ENCODE peak calls at places on chromosome 5, in four cellular contexts. One of them, this sample, is unnamed.

GRCh38 chr5:154141686-154142300 is 48.7 kb upstream of the GALNT10 start:
- DNase-seq in HCT116: no peak
- DNase-seq in SK-N-SH: no peak
- DNase-seq in K562: no peak
- DNase-seq in this sample: no peak

GRCh38 chr5:162882629-162883028 is 554.8 kb upstream of the CCNG1 start:
- DNase-seq in HCT116: no peak
- DNase-seq in SK-N-SH: no peak
- DNase-seq in K562: no peak
- DNase-seq in this sample: no peak

GRCh38 chr5:158139161-158139560 is 280.2 kb upstream of the CLINT1 start:
- DNase-seq in K562: no peak
- DNase-seq in HCT116: no peak
- DNase-seq in SK-N-SH: no peak
- DNase-seq in this sample: no peak

GRCh38 chr5:92313385-92313784 is 930.3 kb upstream of the ARRDC3 start:
- DNase-seq in SK-N-SH: no peak
- DNase-seq in K562: no peak
- DNase-seq in HCT116: no peak
- DNase-seq in this sample: no peak

GRCh38 chr5:141716468-141716867 is 34.4 kb upstream of the ARAP3 start:
- DNase-seq in HCT116: no peak
- DNase-seq in SK-N-SH: no peak
- DNase-seq in K562: no peak
- DNase-seq in this sample: no peak

GRCh38 chr5:177304392-177305119 is 957 bp downstream of the PRELID1 start:
- DNase-seq in SK-N-SH: peak; percentile 48
- DNase-seq in K562: peak; percentile 49
- DNase-seq in HCT116: no peak
- DNase-seq in this sample: peak; percentile 55

GRCh38 chr5:68395844-68396523 is 180.4 kb downstream of the PIK3R1 start:
- DNase-seq in SK-N-SH: no peak
- DNase-seq in HCT116: no peak
- DNase-seq in K562: no peak
- DNase-seq in this sample: peak; percentile 91

GRCh38 chr5:68192679-68193060 is 22.9 kb upstream of the PIK3R1 start:
- DNase-seq in SK-N-SH: no peak
- DNase-seq in K562: no peak
- DNase-seq in HCT116: no peak
- DNase-seq in this sample: no peak

GRCh38 chr5:159331099-159331973 is 1.0 kb upstream of the IL12B start:
- DNase-seq in HCT116: no peak
- DNase-seq in SK-N-SH: peak; percentile 86
- DNase-seq in K562: peak; percentile 80
- DNase-seq in this sample: no peak

GRCh38 chr5:158773151-158773550 is 326.6 kb downstream of the EBF1 start:
- DNase-seq in SK-N-SH: no peak
- DNase-seq in HCT116: no peak
- DNase-seq in K562: no peak
- DNase-seq in this sample: no peak

GRCh38 chr5:4647955-4648354 is 492.2 kb upstream of the ADAMTS16 start:
- DNase-seq in SK-N-SH: no peak
- DNase-seq in K562: no peak
- DNase-seq in HCT116: no peak
- DNase-seq in this sample: no peak

GRCh38 chr5:55713871-55714270 is 1.7 kb upstream of the SLC38A9 start:
- DNase-seq in K562: no peak
- DNase-seq in HCT116: no peak
- DNase-seq in SK-N-SH: no peak
- DNase-seq in this sample: no peak

GRCh38 chr5:115415143-115415491 is 118.7 kb upstream of the CCDC112 start:
- DNase-seq in SK-N-SH: no peak
- DNase-seq in K562: no peak
- DNase-seq in HCT116: peak; percentile 78
- DNase-seq in this sample: peak; percentile 39

GRCh38 chr5:139391570-139392323 is 2.0 kb upstream of the MZB1 start:
- DNase-seq in K562: no peak
- DNase-seq in HCT116: no peak
- DNase-seq in SK-N-SH: no peak
- DNase-seq in this sample: no peak

GRCh38 chr5:131639148-131639547 is 4.1 kb upstream of the RAPGEF6 start:
- DNase-seq in SK-N-SH: no peak
- DNase-seq in HCT116: no peak
- DNase-seq in K562: no peak
- DNase-seq in this sample: no peak

GRCh38 chr5:180115326-180116076 is 43.9 kb upstream of the RNF130 start:
- DNase-seq in SK-N-SH: peak; percentile 15
- DNase-seq in K562: no peak
- DNase-seq in HCT116: no peak
- DNase-seq in this sample: no peak

GRCh38 chr5:177049285-177049684 is 26.8 kb downstream of the ZNF346 start:
- DNase-seq in K562: no peak
- DNase-seq in SK-N-SH: no peak
- DNase-seq in HCT116: no peak
- DNase-seq in this sample: no peak

GRCh38 chr5:168833383-168833782 is 254.2 kb upstream of the PANK3 start:
- DNase-seq in K562: no peak
- DNase-seq in SK-N-SH: no peak
- DNase-seq in HCT116: no peak
- DNase-seq in this sample: no peak

GRCh38 chr5:83397658-83398057 is 73.9 kb upstream of the VCAN start:
- DNase-seq in SK-N-SH: no peak
- DNase-seq in K562: no peak
- DNase-seq in HCT116: no peak
- DNase-seq in this sample: no peak

GRCh38 chr5:124572973-124573372 is 173.5 kb downstream of the ZNF608 start:
- DNase-seq in HCT116: no peak
- DNase-seq in K562: no peak
- DNase-seq in SK-N-SH: no peak
- DNase-seq in this sample: no peak

GRCh38 chr5:110371725-110372041 is 354.8 kb downstream of the TMEM232 start:
- DNase-seq in HCT116: no peak
- DNase-seq in SK-N-SH: no peak
- DNase-seq in K562: no peak
- DNase-seq in this sample: no peak

GRCh38 chr5:177071671-177072385 is 14.9 kb upstream of the FGFR4 start:
- DNase-seq in K562: peak; percentile 73
- DNase-seq in SK-N-SH: peak; percentile 74
- DNase-seq in HCT116: peak; percentile 69
- DNase-seq in this sample: peak; percentile 86

GRCh38 chr5:102855684-102856373 is 100.7 kb downstream of the PAM start:
- DNase-seq in K562: no peak
- DNase-seq in SK-N-SH: no peak
- DNase-seq in HCT116: no peak
- DNase-seq in this sample: no peak

DNA sequence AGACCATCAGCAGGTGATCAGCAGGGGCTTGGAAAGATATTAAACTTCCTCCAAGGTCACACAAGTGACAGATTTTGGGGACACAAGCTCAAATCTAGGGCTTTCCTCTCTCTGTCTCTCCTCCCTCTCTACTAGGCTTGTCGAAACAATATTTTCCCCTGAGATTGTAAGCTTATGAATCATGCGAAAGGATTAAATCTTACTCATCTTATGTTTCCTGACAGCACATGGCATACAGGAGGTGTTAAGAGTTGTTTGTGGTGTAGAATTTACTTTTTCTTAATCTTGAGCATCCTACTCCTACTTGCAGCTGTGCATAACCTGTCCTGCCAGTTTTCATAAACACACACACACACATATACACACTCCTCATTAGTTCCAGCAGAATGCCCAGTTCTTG is 186.3 kb downstream of the MARCHF11 start:
- DNase-seq in HCT116: no peak
- DNase-seq in SK-N-SH: no peak
- DNase-seq in K562: no peak
- DNase-seq in this sample: no peak
- TF ChIP-seq ELF1 in HCT116: no peak
- TF ChIP-seq ELF1 in SK-N-SH: no peak
- TF ChIP-seq ELF1 in K562: no peak
- TF ChIP-seq ELF1 in this sample: no peak

DNA sequence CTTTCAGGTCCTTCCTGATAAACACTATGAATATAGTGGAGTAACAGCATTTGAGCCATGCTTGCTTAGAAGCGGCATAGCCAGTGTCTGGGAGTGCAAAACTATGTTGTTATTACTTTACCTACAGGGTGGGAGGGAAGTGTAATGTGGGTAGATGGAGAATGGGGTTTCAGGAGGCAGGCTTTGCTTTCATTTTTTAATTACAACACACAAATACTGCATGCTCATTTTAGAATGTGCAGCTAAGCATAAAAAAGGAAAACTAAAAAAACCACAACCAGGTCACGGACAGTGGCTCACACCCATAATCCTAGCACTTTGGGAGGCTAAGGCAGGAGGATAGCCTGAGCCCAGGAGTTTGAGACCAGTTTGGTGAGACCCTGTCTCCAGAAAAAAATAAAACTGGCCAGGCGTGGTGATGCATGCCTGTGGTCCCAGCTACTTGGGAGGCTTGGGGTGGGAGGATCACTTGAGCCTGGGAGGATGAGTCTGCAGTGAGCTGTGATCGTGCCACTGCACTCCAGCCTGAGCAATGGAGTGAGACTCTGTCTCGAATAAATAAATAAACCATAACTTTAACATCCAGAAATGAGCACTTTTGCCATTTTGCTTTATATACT is 20.2 kb downstream of the HAVCR1 start:
- DNase-seq in K562: no peak
- DNase-seq in SK-N-SH: no peak
- DNase-seq in HCT116: no peak
- DNase-seq in this sample: no peak
- TF ChIP-seq ELF1 in K562: no peak
- TF ChIP-seq ELF1 in SK-N-SH: no peak
- TF ChIP-seq ELF1 in HCT116: no peak
- TF ChIP-seq ELF1 in this sample: no peak

GRCh38 chr5:32027093-32027716 is 146.9 kb downstream of the GOLPH3 start:
- DNase-seq in HCT116: no peak
- DNase-seq in K562: no peak
- DNase-seq in SK-N-SH: no peak
- DNase-seq in this sample: no peak
- TF ChIP-seq ELF1 in HCT116: no peak
- TF ChIP-seq ELF1 in K562: no peak
- TF ChIP-seq ELF1 in SK-N-SH: no peak
- TF ChIP-seq ELF1 in this sample: no peak

GRCh38 chr5:151231359-151231758 is 7.5 kb upstream of the CCDC69 start:
- DNase-seq in K562: no peak
- DNase-seq in HCT116: no peak
- DNase-seq in SK-N-SH: no peak
- DNase-seq in this sample: no peak
- TF ChIP-seq ELF1 in K562: no peak
- TF ChIP-seq ELF1 in HCT116: no peak
- TF ChIP-seq ELF1 in SK-N-SH: no peak
- TF ChIP-seq ELF1 in this sample: no peak

DNA sequence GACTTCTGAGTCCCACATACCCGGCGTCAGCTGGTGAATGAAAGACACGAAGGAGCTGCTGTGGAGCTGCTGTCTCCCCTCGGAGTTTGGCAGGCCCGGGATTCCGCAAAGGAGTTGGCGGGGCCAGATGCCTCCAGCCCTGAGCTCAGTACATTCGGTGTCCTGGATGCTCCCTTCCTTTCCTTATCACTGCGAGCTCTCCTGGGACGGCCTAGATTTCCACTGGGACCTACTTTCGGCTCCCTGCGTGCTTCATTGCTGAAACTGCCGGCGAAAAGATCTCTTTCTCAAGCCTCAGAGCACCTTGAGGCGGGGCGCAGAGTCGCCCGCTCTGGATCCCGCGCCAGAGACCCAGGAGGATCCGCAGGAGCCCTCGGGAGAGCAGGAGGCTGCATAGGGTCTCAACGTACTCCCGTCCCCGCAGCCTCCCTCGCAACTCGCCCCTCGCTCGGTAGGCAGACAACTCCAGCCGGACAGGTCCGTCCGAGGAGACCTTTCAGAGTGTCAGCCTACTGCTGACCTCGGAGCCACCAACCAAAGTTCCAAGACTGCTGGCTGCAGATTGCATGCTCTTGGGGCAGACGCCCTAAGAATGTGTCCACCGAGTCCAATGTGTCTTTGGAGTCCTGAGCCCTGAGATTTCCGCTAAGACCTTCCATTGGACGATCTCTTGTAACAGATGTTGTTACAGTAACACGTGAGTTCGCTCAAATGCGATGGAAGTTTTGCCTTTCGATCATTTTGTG is 6.1 kb downstream of the ANXA2R start:
- DNase-seq in SK-N-SH: no peak
- DNase-seq in K562: no peak
- DNase-seq in HCT116: no peak
- DNase-seq in this sample: no peak
- TF ChIP-seq ELF1 in SK-N-SH: no peak
- TF ChIP-seq ELF1 in K562: no peak
- TF ChIP-seq ELF1 in HCT116: no peak
- TF ChIP-seq ELF1 in this sample: no peak